ENCODE peak calls at places on chromosome 11, in four cellular contexts. N, Z, T and X are unnamed samples.
A peak's percentile ranks its signal among the peaks of the same experiment; 100 is the strongest.

GRCh38 chr11:119721129-119722120 is 7.6 kb downstream of the NECTIN1 start:
- DNase-seq in N (no peak), T (peak; percentile 78), Z (no peak), X (peak; percentile 96)

GRCh38 chr11:101567086-101567485 is 16.7 kb downstream of the TRPC6 start:
- DNase-seq in N (peak; percentile 40), Z (no peak), T (peak; percentile 69), X (no peak)

GRCh38 chr11:64192429-64192828 is 6.5 kb downstream of the STIP1 start:
- DNase-seq in T (no peak), N (no peak), Z (no peak), X (peak; percentile 11)

GRCh38 chr11:123211134-123211879 is 16.3 kb upstream of the CLMP start:
- DNase-seq in T (peak; percentile 24), Z (no peak), N (peak; percentile 34), X (no peak)

GRCh38 chr11:65489061-65489705 is 9.7 kb upstream of the MALAT1 start:
- DNase-seq in N (peak; percentile 86), Z (peak; percentile 42), T (peak; percentile 77), X (no peak)

GRCh38 chr11:24356501-24356900 is 140.4 kb upstream of the LUZP2 start:
- DNase-seq in Z (no peak), N (no peak), T (peak; percentile 7), X (no peak)

GRCh38 chr11:70456921-70457532 is 58.7 kb downstream of the CTTN start:
- DNase-seq in T (no peak), N (no peak), Z (peak; percentile 14), X (no peak)

GRCh38 chr11:77175869-77176539 is 48.0 kb downstream of the MYO7A start:
- DNase-seq in T (peak; percentile 53), Z (no peak), N (no peak), X (no peak)

GRCh38 chr11:69007978-69008381 is 5.1 kb downstream of the MRGPRF start:
- DNase-seq in N (peak; percentile 57), Z (peak; percentile 89), T (no peak), X (peak; percentile 95)

GRCh38 chr11:108994887-108995286 is 330.0 kb downstream of the DDX10 start:
- DNase-seq in Z (no peak), T (no peak), N (no peak), X (no peak)

GRCh38 chr11:18321991-18322711 is at the start of the genes GTF2H1 and HPS5:
- DNase-seq in T (peak; percentile 98), Z (peak; percentile 98), N (peak; percentile 99), X (peak; percentile 95)

GRCh38 chr11:44760917-44761545 is 34.3 kb downstream of the TSPAN18 start:
- DNase-seq in Z (peak; percentile 83), T (peak; percentile 94), N (peak; percentile 78), X (no peak)

GRCh38 chr11:107824668-107825369 is 33.8 kb downstream of the SLC35F2 start:
- DNase-seq in Z (peak; percentile 28), T (no peak), N (no peak), X (no peak)

GRCh38 chr11:118522571-118523072 is 4.7 kb upstream of the TTC36 start:
- DNase-seq in N (peak; percentile 41), T (peak; percentile 55), Z (peak; percentile 28), X (peak; percentile 82)

GRCh38 chr11:69307421-69307820 is 13.5 kb downstream of the MYEOV start:
- DNase-seq in N (no peak), T (no peak), Z (no peak), X (peak; percentile 66)

GRCh38 chr11:44016546-44017442 is 31.0 kb upstream of the ACCSL start:
- DNase-seq in Z (no peak), N (peak; percentile 1), T (no peak), X (no peak)

GRCh38 chr11:70205766-70206165 is 2.7 kb downstream of the FADD start:
- DNase-seq in T (no peak), Z (no peak), N (no peak), X (no peak)

GRCh38 chr11:16606784-16607674 is 131.4 kb upstream of the C11orf58 start:
- DNase-seq in N (peak; percentile 71), T (peak; percentile 71), Z (peak; percentile 27), X (peak; percentile 78)

GRCh38 chr11:118090545-118091162 is 3.9 kb upstream of the SMIM35 start:
- DNase-seq in T (no peak), N (no peak), Z (no peak), X (no peak)

GRCh38 chr11:121810291-121810690 is 305.7 kb downstream of the BLID start:
- DNase-seq in T (no peak), N (no peak), Z (peak; percentile 68), X (peak; percentile 91)

GRCh38 chr11:102111787-102112653 is 1.8 kb downstream of the YAP1 start:
- DNase-seq in Z (peak; percentile 93), N (peak; percentile 83), T (peak; percentile 60), X (peak; percentile 92)

GRCh38 chr11:62498492-62499286 is 47.9 kb downstream of the AHNAK start:
- DNase-seq in Z (no peak), N (no peak), T (no peak), X (no peak)

GRCh38 chr11:132158696-132159095 is 788.3 kb downstream of the NTM start:
- DNase-seq in Z (no peak), N (no peak), T (no peak), X (peak; percentile 89)

GRCh38 chr11:39741066-39741465 is 1718.4 kb downstream of the LRRC4C start:
- DNase-seq in Z (no peak), N (peak; percentile 59), T (no peak), X (no peak)

GRCh38 chr11:123945132-123945531 is 1.5 kb upstream of the OR6T1 start:
- DNase-seq in N (no peak), Z (no peak), T (no peak), X (no peak)

GRCh38 chr11:70105755-70106571 is 27.8 kb downstream of the ANO1 start:
- DNase-seq in T (no peak), Z (no peak), N (no peak), X (no peak)

GRCh38 chr11:64742087-64742939 is 1.6 kb downstream of the RASGRP2 start:
- DNase-seq in N (peak; percentile 36), Z (no peak), T (peak; percentile 58), X (peak; percentile 94)

GRCh38 chr11:40425168-40425567 is 1034.3 kb downstream of the LRRC4C start:
- DNase-seq in T (no peak), N (no peak), Z (no peak), X (no peak)

GRCh38 chr11:84498016-84498415 is 1129.1 kb downstream of the DLG2 start:
- DNase-seq in N (no peak), Z (peak; percentile 9), T (no peak), X (no peak)

GRCh38 chr11:132072880-132073213 is 702.4 kb downstream of the NTM start:
- DNase-seq in N (no peak), T (no peak), Z (no peak), X (no peak)

GRCh38 chr11:134558916-134559616 is 147.0 kb upstream of the B3GAT1 start:
- DNase-seq in T (no peak), N (no peak), Z (no peak), X (no peak)

GRCh38 chr11:13339196-13340153 is 61.9 kb downstream of the BMAL1 start:
- DNase-seq in N (peak; percentile 31), T (no peak), Z (peak; percentile 99), X (peak; percentile 92)

GRCh38 chr11:13644997-13645667 is 23.3 kb upstream of the FAR1 start:
- DNase-seq in Z (no peak), N (peak; percentile 11), T (no peak), X (no peak)

GRCh38 chr11:68460741-68461283 is at the start of gene PPP6R3:
- DNase-seq in Z (no peak), N (no peak), T (no peak), X (peak; percentile 94)

DNA sequence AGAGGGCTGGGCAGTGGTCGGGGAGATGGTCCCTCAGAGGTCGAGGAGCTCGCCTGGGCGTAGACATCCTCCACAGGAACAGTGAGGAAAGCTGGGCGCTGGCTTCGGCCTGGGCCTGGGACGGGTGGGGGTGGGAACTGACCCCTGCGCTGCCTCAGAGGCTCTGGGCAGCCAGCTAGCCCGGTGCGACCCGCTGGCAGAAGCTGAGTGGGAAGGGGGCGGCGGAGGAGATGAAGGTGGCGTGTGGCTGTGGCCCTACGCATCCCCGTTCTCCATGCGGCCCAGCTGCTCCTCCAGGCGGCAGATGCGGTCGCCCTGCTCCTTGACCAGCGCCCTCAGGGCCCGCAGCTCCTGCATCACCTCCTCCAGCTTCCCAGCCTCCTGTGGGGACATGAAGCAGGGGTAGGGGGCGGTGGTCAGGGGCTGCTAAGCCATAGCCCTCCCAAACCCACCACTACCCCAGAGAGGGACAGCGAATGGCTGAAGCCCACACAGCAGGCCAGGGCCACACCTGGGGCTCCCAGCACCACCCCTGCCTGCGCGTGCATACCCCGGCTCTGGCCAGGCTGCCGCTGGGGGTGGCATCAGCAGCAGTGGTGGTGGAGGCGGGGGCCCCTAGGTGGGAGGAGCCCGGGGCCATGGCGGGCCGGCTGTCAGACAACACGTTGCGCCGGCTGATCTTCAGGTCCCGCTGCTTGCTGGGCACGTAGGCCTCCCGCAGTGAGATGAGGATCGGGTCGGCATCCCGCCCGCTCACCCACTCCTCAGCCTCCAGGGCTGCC is 830 bp upstream of the PTPRCAP start:
- DNase-seq in T (no peak), N (no peak), Z (no peak), X (no peak)
- H3K4me1 ChIP-seq in T (no peaks in the 10 kb centered on the region), N (peaks cover 6% of the 10 kb centered on the region), Z (peaks cover 3% of the 10 kb centered on the region), X (peaks cover 7% of the 10 kb centered on the region)

GRCh38 chr11:59368238-59369022 is 9.7 kb downstream of the OR5AN1 start:
- DNase-seq in N (no peak), T (no peak), Z (no peak), X (no peak)
- H3K79me2 ChIP-seq in N (no peaks in the 10 kb centered on the region), T (no peaks in the 10 kb centered on the region), Z (no peaks in the 10 kb centered on the region), X (no peaks in the 10 kb centered on the region)

GRCh38 chr11:73241300-73241699 is 23.2 kb downstream of the P2RY2 start:
- DNase-seq in Z (no peak), N (no peak), T (no peak), X (peak; percentile 48)

GRCh38 chr11:73240190-73240781 is 22.2 kb downstream of the P2RY2 start:
- DNase-seq in Z (peak; percentile 38), N (no peak), T (peak; percentile 48), X (peak; percentile 65)

GRCh38 chr11:73239111-73239521 is 21.0 kb downstream of the P2RY2 start:
- DNase-seq in T (no peak), Z (no peak), N (no peak), X (no peak)

GRCh38 chr11:73237471-73238290 is 19.6 kb downstream of the P2RY2 start:
- DNase-seq in T (no peak), N (no peak), Z (peak; percentile 24), X (no peak)

GRCh38 chr11:73239571-73240189 is 21.6 kb downstream of the P2RY2 start:
- DNase-seq in T (no peak), Z (no peak), N (no peak), X (peak; percentile 66)
- H3K4me1 ChIP-seq in T (no peaks in the 10 kb centered on the region), Z (peaks cover 6% of the 10 kb centered on the region), N (no peaks in the 10 kb centered on the region), X (peaks cover 32% of the 10 kb centered on the region)

GRCh38 chr11:34926101-34926830 is 9.8 kb downstream of the PDHX start:
- DNase-seq in T (peak; percentile 54), N (peak; percentile 51), Z (peak; percentile 76), X (peak; percentile 43)

GRCh38 chr11:34926831-34927132 is 10.4 kb downstream of the PDHX start:
- DNase-seq in Z (peak; percentile 64), T (no peak), N (no peak), X (peak; percentile 41)

GRCh38 chr11:34928960-34929680 is 12.7 kb downstream of the PDHX start:
- DNase-seq in Z (no peak), N (no peak), T (no peak), X (no peak)

GRCh38 chr11:34929794-34930763 is 13.7 kb downstream of the PDHX start:
- DNase-seq in N (peak; percentile 72), Z (no peak), T (no peak), X (no peak)

GRCh38 chr11:34928268-34928959 is 12.0 kb downstream of the PDHX start:
- DNase-seq in T (no peak), N (no peak), Z (no peak), X (no peak)
- H3K79me2 ChIP-seq in T (peaks cover 70% of the 10 kb centered on the region), N (peaks cover 92% of the 10 kb centered on the region), Z (peaks cover 62% of the 10 kb centered on the region), X (peaks cover 71% of the 10 kb centered on the region)

GRCh38 chr11:75338516-75339218 is 12.8 kb downstream of the ARRB1 start:
- DNase-seq in Z (no peak), T (no peak), N (no peak), X (peak; percentile 81)
- H3K4me1 ChIP-seq in Z (peaks cover 48% of the 10 kb centered on the region), T (peaks cover 21% of the 10 kb centered on the region), N (peaks cover 82% of the 10 kb centered on the region), X (peaks cover 45% of the 10 kb centered on the region)